ENCODE peak calls at places on chromosome 11, in ten cellular contexts. N, V, L, U, K, Q, A, B, P and R are unnamed samples.

GRCh38 chr11:104798794-104799193 is 99.5 kb downstream of the CASP12 start:
- DNase-seq in U (no peak), B (no peak), N (no peak), V (no peak), K (no peak), L (peak; percentile 13), Q (no peak), A (no peak), P (no peak), R (no peak)

GRCh38 chr11:116641561-116642045 is 131.2 kb downstream of the BUD13 start:
- DNase-seq in P (peak; percentile 45), B (peak; percentile 72), A (peak; percentile 52), V (peak; percentile 43), K (peak; percentile 60), L (no peak), Q (no peak), U (no peak), N (no peak), R (no peak)

GRCh38 chr11:8258771-8259170 is 4.9 kb downstream of the LMO1 start:
- DNase-seq in P (no peak), U (no peak), L (no peak), B (no peak), V (no peak), N (no peak), K (no peak), A (no peak), Q (no peak), R (peak; percentile 71)

GRCh38 chr11:118010738-118011461 is 24.7 kb downstream of the IL10RA start:
- DNase-seq in N (no peak), L (no peak), Q (peak; percentile 66), V (peak; percentile 55), K (no peak), U (no peak), P (no peak), B (peak; percentile 90), A (no peak), R (peak; percentile 74)

GRCh38 chr11:131584694-131585592 is 214.5 kb downstream of the NTM start:
- DNase-seq in U (no peak), Q (no peak), V (no peak), K (no peak), N (no peak), L (no peak), B (no peak), A (no peak), P (no peak), R (no peak)

GRCh38 chr11:1460396-1460795 is 26.2 kb downstream of the MOB2 start:
- DNase-seq in U (no peak), K (no peak), A (no peak), L (no peak), N (no peak), Q (no peak), B (no peak), V (peak; percentile 73), P (no peak), R (peak; percentile 53)

GRCh38 chr11:85948884-85949283 is 93.7 kb downstream of the CCDC83 start:
- DNase-seq in K (no peak), B (no peak), A (peak; percentile 21), P (no peak), L (no peak), V (no peak), U (no peak), Q (no peak), N (no peak), R (no peak)

GRCh38 chr11:126118806-126119205 is 56.1 kb upstream of the CDON start:
- DNase-seq in K (no peak), L (no peak), A (no peak), N (no peak), Q (no peak), V (no peak), U (no peak), P (no peak), B (no peak), R (no peak)

GRCh38 chr11:112516771-112517170 is 256.1 kb upstream of the PLET1 start:
- DNase-seq in N (no peak), L (no peak), B (peak; percentile 7), Q (no peak), P (no peak), V (no peak), K (no peak), U (no peak), A (no peak), R (no peak)

GRCh38 chr11:3223932-3224729 is 5.5 kb upstream of the MRGPRG start:
- DNase-seq in V (no peak), N (no peak), A (no peak), K (no peak), U (no peak), Q (no peak), P (peak; percentile 25), L (no peak), B (no peak), R (no peak)

GRCh38 chr11:122690801-122691649 is 35.5 kb downstream of the UBASH3B start:
- DNase-seq in L (peak; percentile 77), V (no peak), B (no peak), A (no peak), K (no peak), U (no peak), Q (no peak), N (no peak), P (no peak), R (no peak)

GRCh38 chr11:60899021-60899936 is 7.1 kb downstream of the PRPF19 start:
- DNase-seq in N (no peak), K (peak; percentile 61), B (no peak), P (no peak), A (peak; percentile 41), L (peak; percentile 79), U (no peak), Q (no peak), V (peak; percentile 48), R (no peak)

GRCh38 chr11:126816655-126817054 is 183.9 kb downstream of the KIRREL3 start:
- DNase-seq in V (peak; percentile 77), U (no peak), A (no peak), N (no peak), P (no peak), Q (no peak), L (peak; percentile 10), K (no peak), B (no peak), R (no peak)

GRCh38 chr11:73113426-73113825 is 28.7 kb downstream of the FCHSD2 start:
- DNase-seq in K (no peak), Q (no peak), N (no peak), U (no peak), P (no peak), A (no peak), L (no peak), B (no peak), V (no peak), R (no peak)

GRCh38 chr11:104967493-104968364 is 645 bp downstream of the CASP4 start:
- DNase-seq in U (no peak), K (peak; percentile 3), B (no peak), V (no peak), A (no peak), L (peak; percentile 33), P (no peak), Q (no peak), N (no peak), R (no peak)

GRCh38 chr11:6202036-6202435 is 3.0 kb downstream of the OR52W1 start:
- DNase-seq in V (no peak), Q (no peak), N (no peak), L (no peak), U (no peak), B (no peak), K (no peak), P (no peak), A (no peak), R (no peak)

GRCh38 chr11:118677977-118678376 is 1.5 kb downstream of the TREH start:
- DNase-seq in U (no peak), N (no peak), K (no peak), L (no peak), A (no peak), B (no peak), P (no peak), Q (no peak), V (no peak), R (peak; percentile 43)

GRCh38 chr11:14300661-14301304 is 58.2 kb downstream of the RRAS2 start:
- DNase-seq in B (no peak), L (peak; percentile 82), A (peak; percentile 10), P (peak; percentile 70), U (peak; percentile 21), K (peak; percentile 60), V (peak; percentile 52), N (no peak), Q (peak; percentile 63), R (peak; percentile 78)

GRCh38 chr11:19953909-19954308 is 206.4 kb downstream of the DBX1 start:
- DNase-seq in V (no peak), B (no peak), K (peak; percentile 62), P (no peak), U (no peak), N (no peak), L (peak; percentile 92), A (no peak), Q (no peak), R (no peak)

GRCh38 chr11:4826425-4826824 is 5.3 kb downstream of the OR51F2 start:
- DNase-seq in U (no peak), L (no peak), A (no peak), Q (no peak), B (no peak), P (no peak), N (no peak), V (no peak), K (no peak), R (no peak)

GRCh38 chr11:102456381-102456780 is 3.8 kb upstream of the TMEM123 start:
- DNase-seq in N (no peak), V (no peak), K (no peak), P (no peak), L (no peak), B (no peak), U (no peak), Q (no peak), A (no peak), R (no peak)

GRCh38 chr11:115325523-115325922 is 178.7 kb downstream of the CADM1 start:
- DNase-seq in L (no peak), Q (no peak), V (no peak), A (no peak), B (no peak), N (no peak), P (no peak), U (no peak), K (no peak), R (no peak)

GRCh38 chr11:14012836-14013235 is 50.3 kb downstream of the SPON1 start:
- DNase-seq in L (no peak), B (peak; percentile 66), Q (no peak), N (no peak), U (no peak), V (no peak), P (no peak), K (no peak), A (no peak), R (no peak)

GRCh38 chr11:6298605-6299004 is 21.7 kb downstream of the CAVIN3 start:
- DNase-seq in Q (peak; percentile 64), K (peak; percentile 55), P (peak; percentile 47), A (no peak), U (no peak), L (peak; percentile 47), V (peak; percentile 21), B (no peak), N (no peak), R (no peak)

GRCh38 chr11:35623708-35624168 is 5.5 kb downstream of the FJX1 start:
- DNase-seq in A (no peak), K (peak; percentile 56), V (no peak), U (no peak), L (peak; percentile 83), N (no peak), Q (no peak), B (no peak), P (no peak), R (no peak)

GRCh38 chr11:73950869-73951710 is at the start of gene DNAJB13:
- DNase-seq in V (peak; percentile 61), B (no peak), L (peak; percentile 73), N (no peak), Q (no peak), A (no peak), U (no peak), K (peak; percentile 70), P (no peak), R (no peak)

GRCh38 chr11:120334894-120335462 is 1.2 kb upstream of the ARHGEF12 start:
- DNase-seq in L (peak; percentile 97), K (peak; percentile 46), Q (no peak), U (peak; percentile 48), P (peak; percentile 70), N (no peak), A (peak; percentile 70), V (peak; percentile 85), B (no peak), R (peak; percentile 87)

GRCh38 chr11:120945042-120945441 is 78.9 kb upstream of the TBCEL start:
- DNase-seq in P (no peak), U (no peak), N (no peak), B (no peak), V (no peak), A (no peak), L (no peak), Q (no peak), K (no peak), R (no peak)